ENCODE peak calls at places on chromosome 5, in eight cellular contexts. S is T-cell, T is myocyte, I is NCI-H1092, B is substantia nigra, Z is SJSA1, Y is endodermal cell, R is EH. W is an unnamed sample.

GRCh38 chr5:320524-321232 is 836 bp upstream of the AHRR start:
- DNase-seq in S (no peak), T (no peak), I (no peak), B (no peak), Z (no peak), Y (peak), R (no peak), W (no peak)

GRCh38 chr5:80481019-80481893 is 6.6 kb upstream of the FAM151B start:
- DNase-seq in S (no peak), T (peak), I (no peak), B (no peak), Z (peak), Y (peak), R (peak), W (no peak)

GRCh38 chr5:143955140-143955539 is 143.2 kb downstream of the HMHB1 start:
- DNase-seq in S (no peak), T (peak), I (no peak), B (no peak), Z (no peak), Y (no peak), R (peak), W (no peak)

GRCh38 chr5:67897980-67898379 is 317.6 kb upstream of the PIK3R1 start:
- DNase-seq in S (no peak), T (no peak), I (no peak), B (no peak), Z (no peak), Y (no peak), R (no peak), W (no peak)

GRCh38 chr5:111223086-111223789 is 946 bp upstream of the CAMK4 start:
- DNase-seq in S (no peak), T (no peak), I (no peak), B (no peak), Z (no peak), Y (no peak), R (no peak), W (no peak)

GRCh38 chr5:76403713-76403962 is 553 bp downstream of the IQGAP2 start:
- DNase-seq in S (no peak), T (no peak), I (no peak), B (no peak), Z (no peak), Y (no peak), R (no peak), W (no peak)

GRCh38 chr5:36150676-36151433 is 832 bp downstream of the LMBRD2 start:
- DNase-seq in S (peak), T (peak), I (peak), B (no peak), Z (no peak), Y (peak), R (peak), W (no peak)

GRCh38 chr5:61625682-61626620 is 293.9 kb downstream of the ZSWIM6 start:
- DNase-seq in S (no peak), T (peak), I (no peak), B (peak), Z (no peak), Y (peak), R (peak), W (no peak)